ENCODE peak calls at places on chromosomes 5 and 9, in six cellular contexts. R, U, Q, T, W and H are unnamed samples.

GRCh38 chr9:70488098-70488792 is 73.8 kb upstream of the KLF9 start:
- DNase-seq in Q (no peak), W (no peak), R (no peak), T (no peak), U (no peak), H (no peak)

GRCh38 chr5:148397968-148398595 is 14.3 kb downstream of the FBXO38 start:
- DNase-seq in R (no peak), W (no peak), Q (no peak), T (no peak), U (no peak), H (no peak)

GRCh38 chr5:17099946-17100345 is 117.5 kb upstream of the BASP1 start:
- DNase-seq in U (no peak), T (no peak), R (no peak), Q (no peak), W (no peak), H (no peak)

GRCh38 chr5:72330712-72331111 is 10.5 kb downstream of the PTCD2 start:
- DNase-seq in W (no peak), T (no peak), R (no peak), Q (no peak), U (no peak), H (no peak)

GRCh38 chr5:78899922-78900362 is 85.2 kb downstream of the ARSB start:
- DNase-seq in R (no peak), W (peak), T (peak), U (peak), Q (peak), H (peak)

GRCh38 chr5:37816883-37817282 is 23.0 kb downstream of the GDNF start:
- DNase-seq in W (no peak), R (no peak), U (no peak), Q (no peak), T (no peak), H (no peak)

GRCh38 chr5:24742334-24742733 is 97.6 kb upstream of the CDH10 start:
- DNase-seq in R (no peak), U (peak), W (peak), Q (no peak), T (no peak), H (no peak)

GRCh38 chr5:1730487-1730847 is 69.2 kb downstream of the MRPL36 start:
- DNase-seq in Q (no peak), U (no peak), T (no peak), W (no peak), R (no peak), H (no peak)

GRCh38 chr9:87148391-87149237 is 201.3 kb upstream of the GAS1 start:
- DNase-seq in W (peak), R (peak), U (peak), T (no peak), Q (peak), H (no peak)

GRCh38 chr9:124465736-124466135 is 15.5 kb downstream of the ADGRD2 start:
- DNase-seq in Q (no peak), R (no peak), T (no peak), U (no peak), W (no peak), H (no peak)

GRCh38 chr5:59813761-59814562 is 79.6 kb downstream of the PDE4D start:
- DNase-seq in R (no peak), U (peak), Q (peak), T (peak), W (peak), H (peak)

GRCh38 chr5:95358320-95358719 is 32.8 kb upstream of the FAM81B start:
- DNase-seq in T (no peak), R (no peak), Q (no peak), U (no peak), W (no peak), H (no peak)

GRCh38 chr5:117262607-117263131 is 688.0 kb upstream of the SEMA6A start:
- DNase-seq in T (no peak), W (no peak), R (no peak), U (no peak), Q (no peak), H (no peak)

GRCh38 chr9:99137225-99137624 is 32.3 kb downstream of the TGFBR1 start:
- DNase-seq in R (no peak), W (no peak), T (no peak), Q (no peak), U (no peak), H (no peak)

GRCh38 chr5:102540251-102540812 is 41.5 kb upstream of the SLCO6A1 start:
- DNase-seq in U (no peak), W (no peak), Q (no peak), R (no peak), T (no peak), H (no peak)

GRCh38 chr5:154844800-154845199 is 5.6 kb downstream of the FAXDC2 start:
- DNase-seq in Q (no peak), T (no peak), W (no peak), R (no peak), U (no peak), H (no peak)

GRCh38 chr9:101566904-101567724 is 27.7 kb downstream of the PPP3R2 start:
- DNase-seq in Q (peak), R (no peak), T (peak), U (peak), W (peak), H (peak)

GRCh38 chr9:126984969-126985368 is 70.4 kb downstream of the RALGPS1 start:
- DNase-seq in W (no peak), R (peak), U (no peak), Q (peak), T (no peak), H (no peak)

GRCh38 chr9:113636693-113637092 is 173.2 kb downstream of the RGS3 start:
- DNase-seq in R (no peak), U (no peak), Q (no peak), W (no peak), T (no peak), H (no peak)

GRCh38 chr9:82750411-82750918 is 312.5 kb downstream of the RASEF start:
- DNase-seq in T (no peak), Q (no peak), U (no peak), W (no peak), R (no peak), H (no peak)
- TF ChIP-seq CTCF in T (no peak), Q (no peak), U (no peak), W (no peak), R (no peak), H (no peak)

DNA sequence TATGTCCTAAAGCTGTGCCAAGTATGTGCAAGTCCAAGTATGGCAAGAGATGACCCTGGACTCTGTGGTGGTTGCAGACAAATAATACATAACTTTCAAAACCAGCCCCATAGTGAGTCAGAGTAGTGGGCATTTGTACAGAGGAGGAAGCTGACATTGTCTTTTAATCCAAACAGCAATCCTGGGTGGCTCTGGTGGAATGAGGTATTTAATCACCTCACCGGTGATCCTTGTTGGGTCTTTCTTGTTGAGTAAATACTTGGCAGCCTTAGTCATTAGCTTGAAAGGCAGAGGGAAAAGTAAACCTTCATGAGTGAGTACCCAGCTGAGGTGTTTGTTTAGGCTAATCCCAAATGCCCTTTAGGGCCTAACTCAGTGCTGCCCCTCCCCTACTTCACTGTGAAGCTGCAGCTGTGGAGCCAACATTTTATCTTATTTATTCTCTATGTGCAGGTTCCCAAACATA is 148.7 kb upstream of the SLC12A2 start:
- DNase-seq in Q (peak), U (peak), W (peak), R (no peak), T (no peak), H (no peak)
- TF ChIP-seq CTCF in Q (peak), U (no peak), W (no peak), R (no peak), T (no peak), H (no peak)

DNA sequence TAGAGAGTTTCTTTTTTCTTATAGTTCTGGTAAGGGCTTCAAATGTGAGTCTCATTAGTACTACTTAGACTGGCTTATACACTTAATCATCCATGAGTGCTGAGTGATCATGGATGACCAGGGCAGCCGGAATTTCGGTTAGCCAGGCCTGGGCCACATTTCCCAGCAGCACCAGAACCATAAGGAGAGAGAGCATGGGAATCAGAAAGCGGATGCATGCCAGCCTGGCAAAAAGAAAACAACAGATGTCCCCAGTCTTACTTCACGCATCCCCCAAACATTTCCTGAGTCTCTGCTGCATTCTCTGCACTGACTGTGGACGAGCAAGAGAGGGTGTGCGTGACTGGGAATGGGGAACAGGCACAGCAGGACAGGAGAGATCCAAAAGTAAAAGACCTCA is 371.1 kb upstream of the ZNF608 start:
- DNase-seq in Q (no peak), U (no peak), W (no peak), R (no peak), T (no peak), H (no peak)
- TF ChIP-seq CTCF in Q (no peak), U (no peak), W (no peak), R (no peak), T (no peak), H (no peak)

GRCh38 chr9:108410161-108410560 is 445.6 kb downstream of the ACTL7B start:
- DNase-seq in U (no peak), Q (no peak), R (no peak), T (no peak), W (no peak), H (no peak)
- TF ChIP-seq CTCF in U (no peak), Q (no peak), R (peak), T (no peak), W (no peak), H (no peak)

GRCh38 chr5:138605254-138605972 is 30.2 kb upstream of the HSPA9 start:
- DNase-seq in W (peak), U (peak), T (peak), R (no peak), Q (no peak), H (peak)

GRCh38 chr5:138606378-138606777 is 31.2 kb upstream of the HSPA9 start:
- DNase-seq in T (no peak), Q (no peak), R (no peak), W (no peak), U (no peak), H (no peak)

GRCh38 chr5:138615461-138615860 is 40.3 kb upstream of the HSPA9 start:
- DNase-seq in Q (no peak), T (no peak), W (no peak), R (no peak), U (no peak), H (no peak)

GRCh38 chr5:138611295-138612220 is 36.4 kb upstream of the HSPA9 start:
- DNase-seq in Q (no peak), W (peak), R (no peak), T (no peak), U (peak), H (no peak)

GRCh38 chr5:138610468-138611294 is 35.5 kb upstream of the HSPA9 start:
- DNase-seq in R (no peak), Q (peak), U (peak), W (peak), T (no peak), H (no peak)
- TF ChIP-seq CTCF in R (peak), Q (no peak), U (peak), W (peak), T (no peak), H (no peak)

DNA sequence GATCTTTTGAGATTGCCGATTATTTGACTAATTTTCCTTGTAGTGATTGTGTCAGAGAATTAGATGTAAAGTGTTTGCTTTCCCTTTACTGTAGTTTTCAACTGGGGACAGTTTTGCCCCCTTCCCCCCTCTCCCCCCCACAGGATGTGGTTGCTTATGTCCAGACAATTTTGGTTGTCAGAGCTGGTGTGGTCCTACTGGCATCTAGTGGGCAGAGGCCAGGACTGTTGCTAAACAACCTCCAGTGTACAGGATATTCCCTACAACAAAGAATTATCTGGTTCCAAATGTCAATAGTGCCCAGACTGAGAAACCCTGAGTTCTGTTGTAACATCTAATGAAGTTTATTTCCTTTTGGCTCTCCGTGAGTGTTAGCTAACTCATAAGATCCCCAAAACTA is 20.0 kb downstream of the TMEFF1 start:
- DNase-seq in R (no peak), U (peak), T (peak), W (peak), Q (peak), H (no peak)
- TF ChIP-seq CTCF in R (no peak), U (peak), T (no peak), W (peak), Q (no peak), H (no peak)

DNA sequence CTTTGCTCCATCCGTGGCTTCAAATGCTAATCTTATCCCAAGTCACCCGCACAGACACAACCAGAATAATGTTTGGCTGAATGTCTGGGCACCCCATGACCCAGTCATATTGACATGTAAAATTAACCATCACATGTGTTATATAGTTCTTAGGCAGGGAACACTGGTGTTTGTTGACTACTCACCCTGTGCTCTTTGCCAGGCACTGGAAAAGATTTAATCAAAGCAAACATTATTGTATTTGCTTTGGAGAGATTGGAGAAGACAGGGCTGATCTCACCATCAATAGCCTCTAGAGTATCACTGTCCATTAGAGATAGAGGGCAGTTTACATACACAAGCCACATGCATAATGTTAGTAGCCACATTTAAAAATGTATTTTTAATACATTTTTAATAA is 96.2 kb upstream of the KCNN2 start:
- DNase-seq in T (no peak), U (no peak), R (no peak), Q (no peak), W (no peak), H (no peak)
- TF ChIP-seq CTCF in T (no peak), U (no peak), R (no peak), Q (no peak), W (no peak), H (no peak)

GRCh38 chr9:111719541-111719940 is 58.1 kb downstream of the GNG10 start:
- DNase-seq in U (no peak), R (no peak), Q (no peak), W (no peak), T (no peak), H (no peak)

GRCh38 chr9:111715471-111715870 is 54.1 kb downstream of the GNG10 start:
- DNase-seq in R (no peak), W (peak), U (peak), T (no peak), Q (no peak), H (no peak)

DNA sequence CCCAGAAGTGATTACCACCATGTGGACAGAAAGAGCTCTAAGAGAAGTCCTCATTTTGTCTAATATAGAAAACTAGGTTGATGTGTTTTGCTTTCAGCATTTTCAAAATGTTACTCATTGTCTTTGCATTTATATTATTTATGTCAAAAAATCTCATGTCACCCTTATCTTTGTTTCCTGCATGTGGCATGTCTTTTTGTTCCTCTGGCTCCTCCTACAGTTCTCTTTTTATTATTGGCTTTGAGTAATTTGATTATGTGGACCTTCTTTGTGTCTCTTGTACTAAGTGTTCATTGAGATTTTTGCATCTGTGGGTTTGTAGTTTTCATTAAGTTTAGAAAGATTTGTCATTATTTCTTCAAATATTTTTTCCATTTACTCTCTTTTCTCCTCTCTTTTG is 58.8 kb downstream of the GNG10 start:
- DNase-seq in R (no peak), T (no peak), Q (no peak), U (peak), W (no peak), H (no peak)
- TF ChIP-seq CTCF in R (no peak), T (no peak), Q (no peak), U (peak), W (no peak), H (no peak)

GRCh38 chr9:19232830-19233194 is 2.3 kb downstream of the DENND4C start:
- DNase-seq in U (peak), T (peak), W (peak), R (no peak), Q (no peak), H (peak)

GRCh38 chr9:19229725-19230355 is 653 bp upstream of the DENND4C start:
- DNase-seq in T (peak), Q (peak), W (no peak), U (no peak), R (peak), H (no peak)

GRCh38 chr9:19231126-19232035 is 888 bp downstream of the DENND4C start:
- DNase-seq in Q (peak), R (no peak), W (no peak), U (no peak), T (peak), H (peak)

GRCh38 chr9:19232117-19232829 is 1.8 kb downstream of the DENND4C start:
- DNase-seq in T (peak), Q (no peak), R (no peak), U (no peak), W (no peak), H (no peak)

GRCh38 chr9:19230356-19231125 is at the start of gene DENND4C:
- DNase-seq in R (peak), W (peak), T (peak), Q (peak), U (peak), H (peak)
- TF ChIP-seq CTCF in R (no peak), W (no peak), T (no peak), Q (peak), U (peak), H (peak)